ENCODE peak calls at places on chromosomes 13 and 19, in eight cellular contexts. T is vagina, F is MCF 10A, I is foreskin keratinocyte, B is omental fat pad, P is left lung, C is nephron progenitor cell, R is AG09319. S is an unnamed sample.

GRCh38 chr13:110991991-110992508 is 77.2 kb upstream of the ANKRD10 start:
- DNase-seq in I (no peak), P (no peak), B (no peak), T (no peak), C (no peak), R (no peak), F (no peak), S (no peak)

GRCh38 chr19:11881151-11881800 is 6.3 kb upstream of the ZNF69 start:
- DNase-seq in B (peak), F (peak), R (no peak), C (peak), P (no peak), I (peak), T (no peak), S (peak)

GRCh38 chr13:23859904-23860303 is 29.3 kb downstream of the MIPEP start:
- DNase-seq in B (no peak), C (no peak), R (no peak), T (no peak), F (no peak), P (no peak), I (no peak), S (no peak)

GRCh38 chr13:37709318-37709717 is 110.8 kb upstream of the POSTN start:
- DNase-seq in I (peak), C (no peak), F (no peak), R (no peak), T (no peak), B (no peak), P (no peak), S (no peak)

GRCh38 chr13:93217701-93218100 is 8.9 kb upstream of the GPC6 start:
- DNase-seq in T (no peak), R (no peak), P (no peak), C (no peak), I (peak), B (no peak), F (peak), S (no peak)

GRCh38 chr13:65914707-65915106 is 1315.4 kb downstream of the PCDH9 start:
- DNase-seq in R (no peak), I (peak), F (peak), B (no peak), P (no peak), T (no peak), C (no peak), S (no peak)

GRCh38 chr13:96020155-96020575 is 33.0 kb downstream of the UGGT2 start:
- DNase-seq in I (peak), R (peak), P (no peak), C (peak), F (peak), B (no peak), T (no peak), S (no peak)

GRCh38 chr19:20482721-20483120 is 82.9 kb downstream of the ZNF737 start:
- DNase-seq in B (no peak), F (no peak), C (no peak), R (no peak), T (no peak), I (no peak), P (no peak), S (no peak)

GRCh38 chr13:27035892-27036235 is 135.7 kb downstream of the USP12 start:
- DNase-seq in R (no peak), I (no peak), C (no peak), B (no peak), P (no peak), F (peak), T (no peak), S (no peak)

DNA sequence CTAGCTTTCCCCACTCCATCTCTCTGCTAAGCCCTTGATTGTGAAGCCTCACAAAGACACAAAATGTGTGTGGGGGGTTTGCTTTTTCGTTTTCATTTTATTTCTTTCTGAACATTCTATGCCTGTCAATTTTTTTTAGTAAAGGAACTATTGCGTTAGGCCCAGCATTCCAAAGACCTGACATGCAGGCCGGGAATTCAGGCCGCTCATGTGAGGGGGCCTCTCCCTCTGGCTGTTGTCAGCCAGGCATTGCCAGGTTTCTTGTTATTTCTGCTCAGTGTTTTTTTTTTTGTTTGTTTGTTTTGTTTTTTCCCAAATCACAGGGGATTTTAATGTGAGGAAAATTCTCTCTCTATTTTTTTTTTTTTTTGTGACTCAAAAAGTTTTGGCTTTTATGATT is 10.3 kb upstream of the MEDAG start:
- DNase-seq in C (no peak), I (peak), P (no peak), R (peak), B (no peak), F (peak), T (no peak), S (no peak)
- TF ChIP-seq CTCF in C (no peak), I (no peak), P (no peak), R (no peak), B (no peak), F (no peak), T (no peak), S (no peak)

GRCh38 chr13:46149272-46150133 is 32.5 kb downstream of the LCP1 start:
- DNase-seq in P (no peak), B (no peak), T (no peak), I (peak), C (no peak), R (no peak), F (peak), S (no peak)

GRCh38 chr13:46143239-46143701 is 38.4 kb upstream of the CPB2 start:
- DNase-seq in C (no peak), P (no peak), F (no peak), R (no peak), I (no peak), B (no peak), T (no peak), S (no peak)

GRCh38 chr13:46150134-46150693 is 31.8 kb downstream of the LCP1 start:
- DNase-seq in T (no peak), R (no peak), F (no peak), I (no peak), P (no peak), B (no peak), C (no peak), S (no peak)

GRCh38 chr13:46145950-46146349 is 36.0 kb downstream of the LCP1 start:
- DNase-seq in T (no peak), B (no peak), F (no peak), R (no peak), C (no peak), I (no peak), P (no peak), S (no peak)

GRCh38 chr13:46146898-46147297 is 35.1 kb downstream of the LCP1 start:
- DNase-seq in T (no peak), B (no peak), I (no peak), F (no peak), C (peak), R (no peak), P (no peak), S (no peak)
- TF ChIP-seq CTCF in T (no peak), B (no peak), I (peak), F (peak), C (peak), R (peak), P (no peak), S (no peak)

GRCh38 chr19:2867025-2867991 is at the start of gene ZNF556:
- DNase-seq in B (no peak), F (no peak), P (no peak), I (no peak), T (no peak), C (no peak), R (no peak), S (no peak)
- TF ChIP-seq CTCF in B (no peak), F (no peak), P (no peak), I (no peak), T (no peak), C (no peak), R (no peak), S (no peak)

GRCh38 chr13:20354722-20355121 is 122.6 kb upstream of the GJB6 start:
- DNase-seq in T (no peak), P (no peak), I (no peak), B (no peak), C (no peak), F (no peak), R (no peak), S (no peak)

GRCh38 chr13:20356437-20356836 is 124.3 kb upstream of the GJB6 start:
- DNase-seq in T (no peak), C (peak), P (no peak), R (no peak), I (no peak), F (no peak), B (no peak), S (no peak)

GRCh38 chr13:20351279-20352022 is 119.3 kb upstream of the GJB6 start:
- DNase-seq in I (peak), C (no peak), T (no peak), R (no peak), B (no peak), P (no peak), F (peak), S (no peak)

GRCh38 chr13:20350819-20351218 is 118.7 kb upstream of the GJB6 start:
- DNase-seq in B (no peak), F (peak), I (peak), T (no peak), P (no peak), C (no peak), R (no peak), S (no peak)

GRCh38 chr13:20353973-20354372 is 121.9 kb upstream of the GJB6 start:
- DNase-seq in B (no peak), R (no peak), P (no peak), I (peak), F (peak), T (no peak), C (no peak), S (no peak)
- TF ChIP-seq CTCF in B (no peak), R (no peak), P (no peak), I (peak), F (peak), T (no peak), C (no peak), S (no peak)

GRCh38 chr13:53200498-53201453 is 172.2 kb downstream of the OLFM4 start:
- DNase-seq in T (no peak), R (no peak), C (peak), I (no peak), B (no peak), P (peak), F (no peak), S (no peak)
- TF ChIP-seq CTCF in T (no peak), R (peak), C (peak), I (peak), B (no peak), P (no peak), F (no peak), S (no peak)

S was measured in activated B cell treated with CpG ODN at 0.5 μM for 24 hours.